ENCODE peak calls at places on chromosomes 12 and 14, in six cellular contexts. J, S, U, K, X and N are unnamed samples. For H3K27me3, the result is how much of the 10 kb centered on the place peaks cover.

GRCh38 chr12:1117970-1118563 is 127.0 kb downstream of the ERC1 start:
- DNase-seq in J (peak), S (peak), U (peak), K (peak), X (peak), N (peak)

GRCh38 chr12:66168410-66168809 is 1.4 kb downstream of the TMBIM4 start:
- DNase-seq in J (no peak), S (no peak), U (no peak), K (no peak), X (no peak), N (no peak)

GRCh38 chr14:72253503-72253902 is 321.3 kb downstream of the RGS6 start:
- DNase-seq in J (no peak), S (no peak), U (peak), K (no peak), X (no peak), N (no peak)

GRCh38 chr14:47490766-47491165 is 184.6 kb downstream of the MDGA2 start:
- DNase-seq in J (no peak), S (no peak), U (no peak), K (no peak), X (no peak), N (no peak)

GRCh38 chr12:79689477-79690155 is 1.1 kb downstream of the PAWR start:
- DNase-seq in J (peak), S (peak), U (peak), K (peak), X (peak), N (peak)

GRCh38 chr12:98821232-98821631 is 176.1 kb downstream of the APAF1 start:
- DNase-seq in J (no peak), S (no peak), U (peak), K (no peak), X (no peak), N (no peak)

GRCh38 chr12:31641509-31642090 is 17.9 kb upstream of the ETFBKMT start:
- DNase-seq in J (no peak), S (no peak), U (no peak), K (no peak), X (no peak), N (no peak)

GRCh38 chr12:48165089-48166031 is 8.0 kb upstream of the ASB8 start:
- DNase-seq in J (no peak), S (no peak), U (peak), K (no peak), X (no peak), N (no peak)

GRCh38 chr12:3035171-3035570 is 42.0 kb upstream of the TSPAN9 start:
- DNase-seq in J (no peak), S (no peak), U (no peak), K (peak), X (no peak), N (no peak)

GRCh38 chr14:98133806-98134205 is 1138.2 kb downstream of the BCL11B start:
- DNase-seq in J (no peak), S (no peak), U (no peak), K (no peak), X (no peak), N (no peak)

GRCh38 chr14:103132381-103133212 is 9.3 kb downstream of the TNFAIP2 start:
- DNase-seq in J (no peak), S (no peak), U (no peak), K (peak), X (no peak), N (no peak)

GRCh38 chr14:101084436-101084826 is 180.9 kb upstream of the RTL1 start:
- DNase-seq in J (no peak), S (no peak), U (no peak), K (no peak), X (no peak), N (no peak)

GRCh38 chr14:29321646-29322045 is 555.1 kb downstream of the FOXG1 start:
- DNase-seq in J (no peak), S (no peak), U (peak), K (no peak), X (no peak), N (no peak)

GRCh38 chr12:131454418-131455217 is 256.3 kb upstream of the SFSWAP start:
- DNase-seq in J (no peak), S (no peak), U (peak), K (no peak), X (peak), N (no peak)

DNA sequence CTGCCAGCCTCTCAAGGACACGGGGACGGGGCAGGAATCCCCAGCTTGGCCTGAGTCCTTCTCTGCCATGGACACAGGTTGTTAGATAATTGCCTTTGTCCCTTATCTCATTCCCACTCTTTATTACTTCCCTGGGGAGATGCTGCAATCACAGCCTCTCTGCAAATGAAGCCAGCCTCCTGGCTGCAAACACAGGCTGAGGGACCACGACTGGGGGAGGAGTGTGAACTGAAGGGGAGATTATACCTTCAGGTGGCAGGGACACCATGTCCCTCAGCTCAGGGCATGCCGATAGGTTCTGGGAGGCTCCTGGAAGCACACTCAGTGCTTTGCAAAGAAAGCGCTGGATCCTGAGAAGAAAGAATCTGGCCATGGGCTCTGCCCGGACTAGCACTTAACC is 16.1 kb upstream of the CHGA start:
- DNase-seq in J (no peak), S (no peak), U (peak), K (no peak), X (no peak), N (no peak)
- H3K27me3 ChIP-seq in J (half or more), S (under half), U (under half), K (under half), X (under half), N (under half)

GRCh38 chr12:71397433-71397954 is 42.1 kb upstream of the LGR5 start:
- DNase-seq in J (no peak), S (no peak), U (peak), K (no peak), X (no peak), N (no peak)
- H3K27ac ChIP-seq in J (no peak), S (no peak), U (no peak), K (no peak), X (no peak), N (no peak)

DNA sequence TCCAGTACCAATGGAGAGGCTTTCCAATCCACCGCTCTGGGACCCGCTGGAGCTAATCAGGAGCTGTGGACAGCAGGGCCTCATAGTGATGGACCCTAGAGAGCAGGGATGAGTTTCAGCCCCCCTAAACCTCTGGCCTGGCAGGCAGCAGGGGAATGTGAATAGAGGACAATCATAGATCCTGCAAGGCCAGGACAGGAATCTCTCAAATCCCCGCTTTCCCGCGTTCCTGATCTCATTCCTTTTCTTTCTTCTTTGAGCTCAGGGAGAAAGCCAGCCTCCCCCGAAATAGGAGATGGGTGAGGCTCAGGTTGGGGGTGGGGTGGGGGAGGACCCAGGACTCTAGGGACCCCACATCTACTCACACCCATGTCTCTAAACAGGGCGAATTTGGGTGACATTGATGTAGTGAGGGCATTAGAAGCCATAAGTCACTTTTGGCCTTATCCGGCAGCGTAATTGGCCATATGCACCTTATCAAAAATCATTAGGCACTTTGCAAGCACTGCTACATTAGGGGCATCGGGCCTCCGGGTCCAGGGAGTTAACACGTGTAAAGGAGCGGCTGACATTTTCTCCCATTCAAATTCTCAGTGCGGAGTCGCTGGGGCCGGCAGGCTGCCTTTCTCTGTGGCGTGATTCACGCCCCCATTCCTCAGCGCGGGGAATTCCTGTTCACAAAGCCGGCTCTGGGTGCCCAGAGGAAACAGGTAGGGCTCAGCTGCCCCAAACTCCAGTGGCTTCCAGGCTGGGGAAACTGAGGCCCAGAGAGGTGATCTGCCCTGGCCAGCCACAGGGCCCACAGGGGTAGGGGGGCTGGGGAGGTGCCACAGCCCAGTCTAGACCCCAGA is 1.6 kb downstream of the LHX5 start:
- DNase-seq in J (no peak), S (no peak), U (no peak), K (no peak), X (no peak), N (no peak)
- H3K27me3 ChIP-seq in J (half or more), S (half or more), U (half or more), K (half or more), X (under half), N (half or more)

GRCh38 chr14:74649167-74649566 is 37.1 kb upstream of the LTBP2 start:
- DNase-seq in J (no peak), S (no peak), U (peak), K (no peak), X (no peak), N (no peak)

GRCh38 chr14:74647834-74648361 is 35.9 kb upstream of the LTBP2 start:
- DNase-seq in J (no peak), S (no peak), U (no peak), K (no peak), X (no peak), N (no peak)

GRCh38 chr14:74649673-74650072 is 37.6 kb upstream of the LTBP2 start:
- DNase-seq in J (no peak), S (no peak), U (no peak), K (no peak), X (no peak), N (no peak)

GRCh38 chr14:74647061-74647833 is 35.2 kb upstream of the LTBP2 start:
- DNase-seq in J (no peak), S (no peak), U (no peak), K (no peak), X (no peak), N (no peak)

GRCh38 chr14:74648643-74649042 is 36.6 kb upstream of the LTBP2 start:
- DNase-seq in J (no peak), S (no peak), U (no peak), K (no peak), X (no peak), N (no peak)
- H3K27ac ChIP-seq in J (no peak), S (no peak), U (no peak), K (no peak), X (no peak), N (no peak)

GRCh38 chr12:16606936-16607335 is 974 bp upstream of the LMO3 start:
- DNase-seq in J (no peak), S (no peak), U (peak), K (no peak), X (no peak), N (peak)
- H3K27me3 ChIP-seq in J (half or more), S (under half), U (under half), K (under half), X (under half), N (half or more)

GRCh38 chr12:11705010-11705409 is 55.5 kb downstream of the ETV6 start:
- DNase-seq in J (no peak), S (no peak), U (no peak), K (no peak), X (no peak), N (no peak)
- H3K27ac ChIP-seq in J (peak), S (peak), U (no peak), K (peak), X (no peak), N (no peak)

GRCh38 chr12:53963434-53964314 is 9.0 kb downstream of the HOXC12 start:
- DNase-seq in J (no peak), S (no peak), U (no peak), K (no peak), X (no peak), N (peak)
- H3K27me3 ChIP-seq in J (half or more), S (half or more), U (half or more), K (half or more), X (under half), N (half or more)

GRCh38 chr12:82963961-82964360 is 277.3 kb downstream of the TMTC2 start:
- DNase-seq in J (no peak), S (no peak), U (peak), K (no peak), X (no peak), N (no peak)
- H3K27ac ChIP-seq in J (no peak), S (no peak), U (no peak), K (no peak), X (no peak), N (no peak)